ENCODE peak calls at places on chromosomes 3 and 15, in ten cellular contexts. One of them, this sample, is unnamed.

GRCh38 chr3:52781741-52782140 is 4.3 kb downstream of the ITIH1 start:
- DNase-seq in transverse colon: peak; percentile 3
- DNase-seq in spleen: no peak
- DNase-seq in HCT116: no peak
- DNase-seq in breast epithelium: no peak
- DNase-seq in sigmoid colon: no peak
- DNase-seq in ovary: no peak
- DNase-seq in heart left ventricle: peak; percentile 3
- DNase-seq in A549: no peak
- DNase-seq in GM12892: no peak
- DNase-seq in this sample: no peak

GRCh38 chr3:129961142-129961541 is 13.4 kb upstream of the TRH start:
- DNase-seq in transverse colon: no peak
- DNase-seq in spleen: no peak
- DNase-seq in HCT116: no peak
- DNase-seq in breast epithelium: no peak
- DNase-seq in sigmoid colon: no peak
- DNase-seq in ovary: no peak
- DNase-seq in heart left ventricle: no peak
- DNase-seq in A549: no peak
- DNase-seq in GM12892: no peak
- DNase-seq in this sample: no peak

GRCh38 chr3:135862361-135862760 is 103.2 kb upstream of the PPP2R3A start:
- DNase-seq in transverse colon: no peak
- DNase-seq in spleen: no peak
- DNase-seq in HCT116: no peak
- DNase-seq in breast epithelium: no peak
- DNase-seq in sigmoid colon: no peak
- DNase-seq in ovary: no peak
- DNase-seq in heart left ventricle: no peak
- DNase-seq in A549: no peak
- DNase-seq in GM12892: no peak
- DNase-seq in this sample: no peak

GRCh38 chr3:195403244-195403643 is 39.6 kb downstream of the ACAP2 start:
- DNase-seq in transverse colon: no peak
- DNase-seq in spleen: no peak
- DNase-seq in HCT116: no peak
- DNase-seq in breast epithelium: no peak
- DNase-seq in sigmoid colon: no peak
- DNase-seq in ovary: no peak
- DNase-seq in heart left ventricle: no peak
- DNase-seq in A549: no peak
- DNase-seq in GM12892: no peak
- DNase-seq in this sample: no peak

GRCh38 chr15:88016373-88016772 is 240.2 kb downstream of the NTRK3 start:
- DNase-seq in transverse colon: no peak
- DNase-seq in spleen: no peak
- DNase-seq in HCT116: no peak
- DNase-seq in breast epithelium: no peak
- DNase-seq in sigmoid colon: no peak
- DNase-seq in ovary: no peak
- DNase-seq in heart left ventricle: no peak
- DNase-seq in A549: no peak
- DNase-seq in GM12892: no peak
- DNase-seq in this sample: no peak

GRCh38 chr3:45034612-45035252 is 8.6 kb downstream of the CLEC3B start:
- DNase-seq in transverse colon: peak; percentile 62
- DNase-seq in spleen: peak; percentile 88
- DNase-seq in HCT116: no peak
- DNase-seq in breast epithelium: peak; percentile 27
- DNase-seq in sigmoid colon: peak; percentile 82
- DNase-seq in ovary: peak; percentile 34
- DNase-seq in heart left ventricle: peak; percentile 68
- DNase-seq in A549: no peak
- DNase-seq in GM12892: no peak
- DNase-seq in this sample: no peak

GRCh38 chr3:197349368-197349767 is 51.0 kb upstream of the DLG1 start:
- DNase-seq in transverse colon: no peak
- DNase-seq in spleen: peak; percentile 41
- DNase-seq in HCT116: no peak
- DNase-seq in breast epithelium: no peak
- DNase-seq in sigmoid colon: no peak
- DNase-seq in ovary: no peak
- DNase-seq in heart left ventricle: no peak
- DNase-seq in A549: no peak
- DNase-seq in GM12892: no peak
- DNase-seq in this sample: no peak

GRCh38 chr3:127673191-127674098 is 693 bp downstream of the ABTB1 start:
- DNase-seq in transverse colon: peak; percentile 61
- DNase-seq in spleen: peak; percentile 95
- DNase-seq in HCT116: no peak
- DNase-seq in breast epithelium: no peak
- DNase-seq in sigmoid colon: peak; percentile 81
- DNase-seq in ovary: peak; percentile 48
- DNase-seq in heart left ventricle: peak; percentile 52
- DNase-seq in A549: peak; percentile 33
- DNase-seq in GM12892: peak; percentile 46
- DNase-seq in this sample: peak; percentile 70

GRCh38 chr15:66700412-66700801 is 1.6 kb upstream of the SMAD6 start:
- DNase-seq in transverse colon: no peak
- DNase-seq in spleen: no peak
- DNase-seq in HCT116: no peak
- DNase-seq in breast epithelium: no peak
- DNase-seq in sigmoid colon: no peak
- DNase-seq in ovary: no peak
- DNase-seq in heart left ventricle: no peak
- DNase-seq in A549: no peak
- DNase-seq in GM12892: no peak
- DNase-seq in this sample: no peak

GRCh38 chr15:66698971-66699370 is 3.1 kb upstream of the SMAD6 start:
- DNase-seq in transverse colon: no peak
- DNase-seq in spleen: no peak
- DNase-seq in HCT116: no peak
- DNase-seq in breast epithelium: no peak
- DNase-seq in sigmoid colon: no peak
- DNase-seq in ovary: no peak
- DNase-seq in heart left ventricle: no peak
- DNase-seq in A549: no peak
- DNase-seq in GM12892: no peak
- DNase-seq in this sample: no peak

GRCh38 chr15:66702035-66702769 is at the start of gene SMAD6:
- DNase-seq in transverse colon: peak; percentile 94
- DNase-seq in spleen: peak; percentile 93
- DNase-seq in HCT116: peak; percentile 95
- DNase-seq in breast epithelium: peak; percentile 87
- DNase-seq in sigmoid colon: peak; percentile 97
- DNase-seq in ovary: peak; percentile 97
- DNase-seq in heart left ventricle: peak; percentile 93
- DNase-seq in A549: peak; percentile 98
- DNase-seq in GM12892: peak; percentile 35
- DNase-seq in this sample: peak; percentile 83

GRCh38 chr15:66701422-66702034 is 508 bp upstream of the SMAD6 start:
- DNase-seq in transverse colon: peak; percentile 54
- DNase-seq in spleen: peak; percentile 89
- DNase-seq in HCT116: peak; percentile 27
- DNase-seq in breast epithelium: peak; percentile 26
- DNase-seq in sigmoid colon: peak; percentile 73
- DNase-seq in ovary: peak; percentile 48
- DNase-seq in heart left ventricle: peak; percentile 65
- DNase-seq in A549: peak; percentile 70
- DNase-seq in GM12892: peak; percentile 51
- DNase-seq in this sample: peak; percentile 53

DNA sequence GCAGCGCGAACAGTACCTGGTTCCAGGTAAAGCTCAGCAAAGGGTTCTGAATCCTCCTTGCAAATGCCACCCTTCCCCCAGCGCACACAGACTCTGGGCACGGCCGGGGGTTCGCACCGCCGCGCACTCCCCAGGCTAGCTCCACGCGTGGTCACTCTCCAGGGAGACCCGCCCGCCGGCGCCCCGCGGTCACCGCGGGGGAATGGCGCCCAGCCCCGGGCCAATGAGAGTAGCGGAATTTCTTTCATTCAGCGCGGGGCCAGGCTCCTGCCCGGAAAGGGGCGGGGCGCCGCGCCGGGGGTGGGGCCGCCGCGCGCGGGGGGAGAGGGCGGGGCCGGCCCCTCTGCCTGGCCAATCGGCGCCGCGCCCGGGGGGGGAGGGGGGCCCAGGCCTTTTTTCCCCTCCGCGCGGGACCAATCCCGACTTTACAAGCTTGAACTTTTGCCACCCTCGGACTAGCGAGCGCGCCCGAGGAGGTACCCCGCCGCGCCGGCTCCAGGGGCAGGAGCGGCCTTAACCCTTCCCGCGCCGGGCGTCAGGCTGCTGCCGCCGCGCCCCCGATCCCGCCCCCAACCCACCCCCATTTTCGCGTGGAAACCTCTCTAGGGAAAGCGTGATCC is 1.1 kb upstream of the SMAD6 start:
- DNase-seq in transverse colon: peak; percentile 97
- DNase-seq in spleen: peak; percentile 94
- DNase-seq in HCT116: peak; percentile 87
- DNase-seq in breast epithelium: peak; percentile 94
- DNase-seq in sigmoid colon: peak; percentile 98
- DNase-seq in ovary: peak; percentile 98
- DNase-seq in heart left ventricle: peak; percentile 97
- DNase-seq in A549: peak; percentile 92
- DNase-seq in GM12892: peak; percentile 86
- DNase-seq in this sample: peak; percentile 74
- TF ChIP-seq POLR2A in transverse colon: no peak
- TF ChIP-seq POLR2A in spleen: no peak
- TF ChIP-seq POLR2A in HCT116: no peak
- TF ChIP-seq POLR2A in breast epithelium: no peak
- TF ChIP-seq POLR2A in sigmoid colon: no peak
- TF ChIP-seq POLR2A in ovary: no peak
- TF ChIP-seq POLR2A in heart left ventricle: peak; percentile 48
- TF ChIP-seq POLR2A in A549: peak; percentile 62
- TF ChIP-seq POLR2A in GM12892: no peak
- TF ChIP-seq POLR2A in this sample: peak; percentile 48

GRCh38 chr3:32401541-32402052 is 9.9 kb downstream of the CMTM7 start:
- DNase-seq in transverse colon: peak; percentile 74
- DNase-seq in spleen: peak; percentile 95
- DNase-seq in HCT116: no peak
- DNase-seq in breast epithelium: peak; percentile 72
- DNase-seq in sigmoid colon: peak; percentile 87
- DNase-seq in ovary: peak; percentile 63
- DNase-seq in heart left ventricle: peak; percentile 85
- DNase-seq in A549: peak; percentile 52
- DNase-seq in GM12892: peak; percentile 42
- DNase-seq in this sample: peak; percentile 61
- TF ChIP-seq POLR2A in transverse colon: peak; percentile 51
- TF ChIP-seq POLR2A in spleen: no peak
- TF ChIP-seq POLR2A in HCT116: no peak
- TF ChIP-seq POLR2A in breast epithelium: no peak
- TF ChIP-seq POLR2A in sigmoid colon: no peak
- TF ChIP-seq POLR2A in ovary: no peak
- TF ChIP-seq POLR2A in heart left ventricle: peak; percentile 25
- TF ChIP-seq POLR2A in A549: no peak
- TF ChIP-seq POLR2A in GM12892: no peak
- TF ChIP-seq POLR2A in this sample: peak; percentile 40

DNA sequence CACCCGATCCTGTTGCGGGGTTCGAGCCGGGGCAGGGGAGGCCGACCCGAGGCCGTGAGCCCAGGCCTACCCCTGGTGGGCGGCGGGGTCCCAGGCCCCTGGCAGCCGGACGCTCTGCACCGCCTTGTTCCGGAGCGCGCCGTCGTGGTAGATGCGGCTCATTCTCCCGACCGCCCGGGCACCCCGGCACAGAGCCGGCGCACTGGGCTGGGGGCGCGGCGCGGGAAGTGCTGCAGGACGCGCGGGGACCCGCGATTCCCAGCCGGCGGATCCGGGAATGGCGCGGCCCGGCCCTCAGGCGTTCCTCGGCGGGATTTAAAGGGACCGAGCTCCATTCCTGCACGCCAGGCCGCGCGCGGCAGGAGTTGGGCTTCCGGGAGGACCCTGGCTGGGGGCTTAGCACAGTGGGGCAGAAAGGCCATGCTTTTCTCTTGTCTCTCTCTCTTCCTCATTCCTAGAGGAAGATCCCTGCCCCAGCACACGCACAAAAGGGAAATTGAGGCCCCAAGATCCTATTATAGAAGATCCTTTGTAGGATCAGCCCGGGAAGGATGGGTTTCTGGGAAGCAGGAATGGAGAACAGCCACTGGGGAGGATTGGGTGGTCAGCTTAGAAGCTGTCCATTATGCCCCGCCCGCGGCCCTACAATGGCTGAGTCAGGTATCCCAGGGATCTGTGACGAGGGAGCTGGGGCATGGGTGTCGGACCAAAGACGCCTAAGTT is at the start of gene ARPIN:
- DNase-seq in transverse colon: peak; percentile 62
- DNase-seq in spleen: no peak
- DNase-seq in HCT116: no peak
- DNase-seq in breast epithelium: no peak
- DNase-seq in sigmoid colon: peak; percentile 82
- DNase-seq in ovary: peak; percentile 52
- DNase-seq in heart left ventricle: peak; percentile 65
- DNase-seq in A549: peak; percentile 77
- DNase-seq in GM12892: no peak
- DNase-seq in this sample: peak; percentile 47
- TF ChIP-seq POLR2A in transverse colon: no peak
- TF ChIP-seq POLR2A in spleen: no peak
- TF ChIP-seq POLR2A in HCT116: no peak
- TF ChIP-seq POLR2A in breast epithelium: no peak
- TF ChIP-seq POLR2A in sigmoid colon: no peak
- TF ChIP-seq POLR2A in ovary: no peak
- TF ChIP-seq POLR2A in heart left ventricle: no peak
- TF ChIP-seq POLR2A in A549: peak; percentile 59
- TF ChIP-seq POLR2A in GM12892: no peak
- TF ChIP-seq POLR2A in this sample: peak; percentile 48

GRCh38 chr15:91100561-91101355 is 701 bp downstream of the SV2B start:
- DNase-seq in transverse colon: no peak
- DNase-seq in spleen: no peak
- DNase-seq in HCT116: no peak
- DNase-seq in breast epithelium: no peak
- DNase-seq in sigmoid colon: no peak
- DNase-seq in ovary: no peak
- DNase-seq in heart left ventricle: no peak
- DNase-seq in A549: no peak
- DNase-seq in GM12892: no peak
- DNase-seq in this sample: no peak

GRCh38 chr15:91099616-91100560 is at the start of gene SV2B:
- DNase-seq in transverse colon: no peak
- DNase-seq in spleen: peak; percentile 80
- DNase-seq in HCT116: no peak
- DNase-seq in breast epithelium: no peak
- DNase-seq in sigmoid colon: no peak
- DNase-seq in ovary: no peak
- DNase-seq in heart left ventricle: peak; percentile 38
- DNase-seq in A549: no peak
- DNase-seq in GM12892: peak; percentile 52
- DNase-seq in this sample: no peak

GRCh38 chr15:91101356-91101920 is 1.4 kb downstream of the SV2B start:
- DNase-seq in transverse colon: no peak
- DNase-seq in spleen: no peak
- DNase-seq in HCT116: no peak
- DNase-seq in breast epithelium: no peak
- DNase-seq in sigmoid colon: no peak
- DNase-seq in ovary: no peak
- DNase-seq in heart left ventricle: no peak
- DNase-seq in A549: no peak
- DNase-seq in GM12892: no peak
- DNase-seq in this sample: no peak

GRCh38 chr15:91102546-91103330 is 2.7 kb downstream of the SV2B start:
- DNase-seq in transverse colon: no peak
- DNase-seq in spleen: no peak
- DNase-seq in HCT116: no peak
- DNase-seq in breast epithelium: no peak
- DNase-seq in sigmoid colon: no peak
- DNase-seq in ovary: no peak
- DNase-seq in heart left ventricle: no peak
- DNase-seq in A549: no peak
- DNase-seq in GM12892: no peak
- DNase-seq in this sample: no peak

GRCh38 chr15:91104111-91104510 is 4.1 kb downstream of the SV2B start:
- DNase-seq in transverse colon: no peak
- DNase-seq in spleen: no peak
- DNase-seq in HCT116: no peak
- DNase-seq in breast epithelium: no peak
- DNase-seq in sigmoid colon: no peak
- DNase-seq in ovary: no peak
- DNase-seq in heart left ventricle: peak; percentile 52
- DNase-seq in A549: no peak
- DNase-seq in GM12892: no peak
- DNase-seq in this sample: no peak
- TF ChIP-seq POLR2A in transverse colon: no peak
- TF ChIP-seq POLR2A in spleen: no peak
- TF ChIP-seq POLR2A in HCT116: no peak
- TF ChIP-seq POLR2A in breast epithelium: no peak
- TF ChIP-seq POLR2A in sigmoid colon: no peak
- TF ChIP-seq POLR2A in ovary: no peak
- TF ChIP-seq POLR2A in heart left ventricle: no peak
- TF ChIP-seq POLR2A in A549: no peak
- TF ChIP-seq POLR2A in GM12892: no peak
- TF ChIP-seq POLR2A in this sample: no peak

This sample was measured in H54.